ENCODE peak calls at places on chromosomes 7 and 10, in six cellular contexts. T is AG09309; H is A549; B is GM10248; D is activated CD4-positive, alpha-beta T cell treated with anti-CD3 and anti-CD28 coated beads, Interleukin-2, amount 50 U/mL, for 24 hours; M is GM20000. L is an unnamed sample.

GRCh38 chr10:3162533-3162932 is 10.0 kb downstream of the PITRM1 start:
- DNase-seq in M (no peak), T (no peak), B (no peak), D (no peak), H (no peak), L (no peak)

GRCh38 chr10:52517017-52517416 is 202.9 kb downstream of the DKK1 start:
- DNase-seq in B (no peak), D (no peak), M (no peak), T (no peak), H (no peak), L (no peak)

GRCh38 chr7:37145682-37146081 is 303.0 kb downstream of the ELMO1 start:
- DNase-seq in B (no peak), T (no peak), H (no peak), M (no peak), D (no peak), L (no peak)

GRCh38 chr7:28052933-28053332 is 127.7 kb downstream of the JAZF1 start:
- DNase-seq in B (no peak), M (no peak), H (no peak), T (no peak), D (no peak), L (no peak)

GRCh38 chr10:361203-362135 is 226.2 kb downstream of the ZMYND11 start:
- DNase-seq in M (no peak), B (no peak), H (no peak), T (no peak), D (no peak), L (no peak)

GRCh38 chr7:44044315-44045225 is at the start of gene DBNL:
- DNase-seq in M (peak), B (peak), H (peak), D (peak), T (peak), L (peak)

GRCh38 chr10:14084875-14085274 is 245.8 kb downstream of the FRMD4A start:
- DNase-seq in B (no peak), T (no peak), M (no peak), H (no peak), D (no peak), L (no peak)

GRCh38 chr10:131630772-131631258 is 270.0 kb upstream of the PPP2R2D start:
- DNase-seq in D (no peak), T (no peak), H (no peak), M (no peak), B (no peak), L (no peak)

GRCh38 chr7:46534593-46535271 is 613.7 kb upstream of the IGFBP3 start:
- DNase-seq in M (no peak), T (no peak), B (no peak), D (no peak), H (no peak), L (no peak)

GRCh38 chr7:53983505-53983904 is 558.7 kb upstream of the VSTM2A start:
- DNase-seq in H (no peak), B (no peak), D (no peak), M (no peak), T (no peak), L (no peak)

GRCh38 chr7:136386876-136387275 is 409.7 kb upstream of the MTPN start:
- DNase-seq in T (no peak), M (no peak), D (no peak), H (no peak), B (no peak), L (no peak)

GRCh38 chr10:124744688-124745055 is 494 bp upstream of the FAM53B start:
- DNase-seq in H (peak), D (no peak), B (no peak), M (no peak), T (no peak), L (no peak)

GRCh38 chr7:14233026-14233897 is 243.8 kb upstream of the ETV1 start:
- DNase-seq in D (no peak), M (no peak), B (no peak), T (no peak), H (no peak), L (no peak)

GRCh38 chr7:42945821-42946615 is 13.8 kb downstream of the MRPL32 start:
- DNase-seq in B (peak), H (no peak), T (no peak), D (no peak), M (no peak), L (no peak)

GRCh38 chr10:112622786-112623185 is 175.8 kb downstream of the VTI1A start:
- DNase-seq in B (no peak), T (no peak), D (no peak), H (no peak), M (no peak), L (no peak)

GRCh38 chr10:110273474-110273873 is 31.2 kb downstream of the SMNDC1 start:
- DNase-seq in M (peak), T (peak), H (no peak), D (no peak), B (peak), L (peak)

GRCh38 chr10:6678211-6678803 is 98.2 kb upstream of the PRKCQ start:
- DNase-seq in H (peak), T (no peak), B (peak), D (peak), M (peak), L (peak)

GRCh38 chr7:82017334-82017943 is 247.6 kb upstream of the HGF start:
- DNase-seq in M (no peak), D (no peak), B (no peak), H (peak), T (no peak), L (peak)

GRCh38 chr7:20343211-20343610 is 12.5 kb downstream of the ITGB8 start:
- DNase-seq in B (no peak), M (no peak), T (no peak), D (no peak), H (no peak), L (no peak)

GRCh38 chr7:54796150-54796549 is 37.1 kb upstream of the SEC61G start:
- DNase-seq in B (no peak), D (no peak), H (no peak), M (no peak), T (no peak), L (no peak)

GRCh38 chr7:148264933-148265557 is 325.5 kb upstream of the C7orf33 start:
- DNase-seq in T (no peak), D (no peak), M (peak), H (peak), B (peak), L (peak)

GRCh38 chr7:49822862-49823261 is 49.4 kb downstream of the VWC2 start:
- DNase-seq in D (no peak), M (no peak), B (no peak), T (no peak), H (no peak), L (no peak)